ENCODE peak calls at places on chromosomes 5 and 9, in ten cellular contexts. N is body of pancreas; Y is NCI-H1092 treated with DMSO at 0.1 percent for 48 hours; D is IMR-90; V is activated CD8-positive, alpha-beta memory T cell treated with anti-CD3 and anti-CD28 coated beads, Interleukin-2, amount 50 U/mL, for 48 hours; Z is EH; M is caudate nucleus; A is stimulated activated CD4-positive, alpha-beta T cell treated with anti-CD3 and anti-CD28 coated beads, Interleukin-2, amount 100 ng/mL, for 48 hours; W is fibroblast of the aortic adventitia; B is activated CD4-positive, CD25-positive, alpha-beta regulatory T cell treated with anti-CD3 and anti-CD28 coated beads, Interleukin-2, amount 50 U/mL, for 72 hours. R is an unnamed sample.

GRCh38 chr5:14419686-14420085 is 161.9 kb upstream of the OTULINL start:
- DNase-seq in D (no peak), N (no peak), B (no peak), W (no peak), Y (no peak), A (no peak), M (no peak), V (no peak), Z (no peak), R (no peak)

GRCh38 chr5:1014781-1015221 is 6.2 kb downstream of the NKD2 start:
- DNase-seq in M (no peak), W (no peak), V (no peak), A (no peak), Y (peak), B (no peak), N (no peak), Z (no peak), D (no peak), R (no peak)

GRCh38 chr5:5886812-5887486 is 464.5 kb downstream of the ICE1 start:
- DNase-seq in D (no peak), M (no peak), W (no peak), A (peak), V (peak), Y (no peak), N (peak), Z (no peak), B (peak), R (no peak)

GRCh38 chr9:129027224-129027684 is 877 bp downstream of the SH3GLB2 start:
- DNase-seq in Y (no peak), W (no peak), M (no peak), N (no peak), A (no peak), B (no peak), D (no peak), V (no peak), Z (peak), R (no peak)

GRCh38 chr5:179232091-179232490 is 113.2 kb downstream of the ADAMTS2 start:
- DNase-seq in Z (no peak), V (no peak), D (no peak), B (no peak), W (no peak), Y (no peak), N (peak), A (no peak), M (no peak), R (peak)

GRCh38 chr5:172002310-172002709 is 4.1 kb downstream of the FBXW11 start:
- DNase-seq in Y (no peak), A (no peak), B (no peak), D (no peak), Z (no peak), V (no peak), W (peak), N (no peak), M (no peak), R (no peak)

GRCh38 chr5:67135381-67135780 is 61.2 kb downstream of the CD180 start:
- DNase-seq in Z (no peak), N (no peak), W (no peak), B (no peak), A (no peak), V (no peak), Y (no peak), M (no peak), D (no peak), R (no peak)

GRCh38 chr5:177981296-177982071 is 14.6 kb downstream of the PROP1 start:
- DNase-seq in W (no peak), D (no peak), M (no peak), Y (no peak), N (no peak), A (no peak), Z (no peak), B (no peak), V (no peak), R (no peak)

GRCh38 chr9:114153761-114154596 is 1.4 kb upstream of the COL27A1 start:
- DNase-seq in M (no peak), D (peak), V (no peak), W (no peak), B (no peak), A (no peak), Z (peak), Y (no peak), N (peak), R (no peak)

GRCh38 chr9:124513374-124513994 is 6.3 kb upstream of the NR5A1 start:
- DNase-seq in B (no peak), Y (no peak), D (no peak), N (no peak), A (no peak), W (no peak), M (no peak), Z (peak), V (no peak), R (no peak)

GRCh38 chr5:149441986-149442385 is 62.9 kb upstream of the IL17B start:
- DNase-seq in A (no peak), Y (no peak), B (no peak), D (no peak), M (no peak), W (no peak), Z (no peak), V (no peak), N (no peak), R (no peak)

GRCh38 chr5:63217422-63217821 is 638.8 kb downstream of the LRRC70 start:
- DNase-seq in D (no peak), N (no peak), Z (no peak), W (no peak), B (no peak), M (no peak), Y (no peak), A (no peak), V (no peak), R (no peak)

GRCh38 chr5:141604318-141604717 is 14.5 kb downstream of the DIAPH1 start:
- DNase-seq in W (peak), M (no peak), B (no peak), N (peak), Z (peak), A (no peak), Y (no peak), V (no peak), D (peak), R (peak)